ENCODE peak calls at places on chromosomes 2 and 18, in seven cellular contexts. H is ELR; I is mucosa of gallbladder; G is stimulated activated CD8-positive, alpha-beta memory T cell treated with anti-CD3 and anti-CD28 coated beads, Interleukin-15, amount 100 ng/mL, for 24 hours; C is NCI-H1092 treated with DMSO at 0.1 percent for 48 hours; D is HTR-8/SVneo; A is prostate gland. W is an unnamed sample.
A peak's percentile ranks its signal among the peaks of the same experiment; 100 is the strongest.

GRCh38 chr2:88694015-88694414 is 2.5 kb downstream of the RPIA start:
- DNase-seq in H (no peak), I (no peak), G (no peak), C (no peak), D (no peak), A (no peak), W (no peak)

GRCh38 chr2:169038338-169038757 is 7.2 kb upstream of the ABCB11 start:
- DNase-seq in H (peak; percentile 78), I (no peak), G (no peak), C (no peak), D (peak; percentile 35), A (no peak), W (no peak)

GRCh38 chr18:35406666-35407065 is 29.5 kb upstream of the ZNF396 start:
- DNase-seq in H (no peak), I (no peak), G (no peak), C (no peak), D (no peak), A (no peak), W (no peak)

GRCh38 chr2:99572798-99573197 is 83.0 kb upstream of the REV1 start:
- DNase-seq in H (no peak), I (no peak), G (no peak), C (no peak), D (no peak), A (no peak), W (no peak)

GRCh38 chr2:234715671-234716250 is 218.9 kb upstream of the ARL4C start:
- DNase-seq in H (no peak), I (no peak), G (no peak), C (no peak), D (no peak), A (no peak), W (no peak)

GRCh38 chr2:180416553-180417113 is 409.5 kb upstream of the CWC22 start:
- DNase-seq in H (no peak), I (no peak), G (no peak), C (peak; percentile 24), D (no peak), A (no peak), W (no peak)

GRCh38 chr2:26911911-26912861 is 58.3 kb upstream of the MAPRE3 start:
- DNase-seq in H (no peak), I (no peak), G (no peak), C (peak; percentile 74), D (no peak), A (no peak), W (no peak)

GRCh38 chr2:664063-664462 is 13.1 kb downstream of the TMEM18 start:
- DNase-seq in H (no peak), I (no peak), G (no peak), C (no peak), D (no peak), A (no peak), W (no peak)

GRCh38 chr2:81266106-81266505 is 961.6 kb upstream of the LRRTM1 start:
- DNase-seq in H (peak; percentile 47), I (no peak), G (no peak), C (no peak), D (peak; percentile 1), A (no peak), W (peak; percentile 45)

GRCh38 chr2:58727977-58728656 is 487.0 kb upstream of the FANCL start:
- DNase-seq in H (no peak), I (no peak), G (no peak), C (no peak), D (no peak), A (no peak), W (no peak)

GRCh38 chr2:135265960-135266490 is 213.9 kb downstream of the RAB3GAP1 start:
- DNase-seq in H (no peak), I (no peak), G (no peak), C (no peak), D (no peak), A (no peak), W (no peak)

GRCh38 chr2:189143930-189144329 is 35.6 kb downstream of the COL5A2 start:
- DNase-seq in H (peak; percentile 56), I (no peak), G (no peak), C (no peak), D (no peak), A (no peak), W (no peak)

GRCh38 chr2:160221391-160222276 is 21.6 kb upstream of the ITGB6 start:
- DNase-seq in H (peak; percentile 79), I (peak; percentile 85), G (no peak), C (no peak), D (peak; percentile 44), A (peak; percentile 43), W (peak; percentile 48)

GRCh38 chr2:207215300-207215699 is 49.6 kb upstream of the KLF7 start:
- DNase-seq in H (no peak), I (no peak), G (no peak), C (no peak), D (no peak), A (no peak), W (no peak)

GRCh38 chr2:74440005-74440377 is 1.7 kb downstream of the RTKN start:
- DNase-seq in H (peak; percentile 66), I (peak; percentile 45), G (no peak), C (no peak), D (peak; percentile 57), A (no peak), W (no peak)

GRCh38 chr2:203670939-203671338 is 35.5 kb upstream of the CD28 start:
- DNase-seq in H (no peak), I (no peak), G (no peak), C (no peak), D (no peak), A (no peak), W (no peak)

GRCh38 chr2:102442967-102443828 is 20.2 kb downstream of the IL18RAP start:
- DNase-seq in H (peak; percentile 55), I (peak; percentile 41), G (no peak), C (no peak), D (peak; percentile 9), A (peak; percentile 28), W (peak; percentile 41)

GRCh38 chr2:80737047-80737446 is 432.5 kb upstream of the LRRTM1 start:
- DNase-seq in H (no peak), I (no peak), G (no peak), C (no peak), D (no peak), A (no peak), W (no peak)

GRCh38 chr2:69815717-69816116 is 13.7 kb upstream of the GMCL1 start:
- DNase-seq in H (peak; percentile 35), I (no peak), G (no peak), C (no peak), D (no peak), A (no peak), W (no peak)

GRCh38 chr2:45232824-45233223 is 223.6 kb upstream of the SIX2 start:
- DNase-seq in H (peak; percentile 39), I (no peak), G (no peak), C (no peak), D (no peak), A (no peak), W (no peak)

GRCh38 chr2:55530539-55531081 is 11.1 kb downstream of the CFAP36 start:
- DNase-seq in H (no peak), I (no peak), G (no peak), C (no peak), D (no peak), A (no peak), W (no peak)

GRCh38 chr2:19988600-19988999 is 1.3 kb downstream of the WDR35 start:
- DNase-seq in H (peak; percentile 68), I (no peak), G (no peak), C (no peak), D (no peak), A (no peak), W (no peak)

GRCh38 chr2:238963164-238963969 is 115.5 kb downstream of the TWIST2 start:
- DNase-seq in H (no peak), I (peak; percentile 6), G (no peak), C (no peak), D (no peak), A (no peak), W (no peak)

GRCh38 chr18:67183398-67183797 is 333.1 kb downstream of the DSEL start:
- DNase-seq in H (no peak), I (no peak), G (no peak), C (no peak), D (no peak), A (no peak), W (no peak)

GRCh38 chr2:844725-845124 is 105.9 kb upstream of the SNTG2 start:
- DNase-seq in H (no peak), I (no peak), G (no peak), C (no peak), D (no peak), A (no peak), W (no peak)

GRCh38 chr2:64629875-64630274 is 23.8 kb downstream of the SERTAD2 start:
- DNase-seq in H (no peak), I (no peak), G (no peak), C (no peak), D (no peak), A (no peak), W (no peak)

GRCh38 chr2:137525644-137526190 is 438.6 kb upstream of the HNMT start:
- DNase-seq in H (no peak), I (no peak), G (no peak), C (peak; percentile 9), D (no peak), A (no peak), W (no peak)

GRCh38 chr2:178306351-178307073 is 112.2 kb downstream of the OSBPL6 start:
- DNase-seq in H (peak; percentile 54), I (peak; percentile 37), G (no peak), C (peak; percentile 9), D (peak; percentile 6), A (peak; percentile 26), W (peak; percentile 62)

GRCh38 chr2:88859461-88859860 is 168.0 kb downstream of the RPIA start:
- DNase-seq in H (no peak), I (no peak), G (no peak), C (no peak), D (no peak), A (no peak), W (no peak)

GRCh38 chr2:1047485-1047884 is 96.8 kb downstream of the SNTG2 start:
- DNase-seq in H (peak; percentile 56), I (no peak), G (no peak), C (no peak), D (no peak), A (no peak), W (peak; percentile 56)

GRCh38 chr18:31821452-31822171 is 60.9 kb upstream of the SLC25A52 start:
- DNase-seq in H (no peak), I (no peak), G (no peak), C (no peak), D (no peak), A (no peak), W (no peak)

GRCh38 chr2:94873362-94874276 is 2.4 kb downstream of the TEKT4 start:
- DNase-seq in H (no peak), I (no peak), G (no peak), C (no peak), D (no peak), A (no peak), W (no peak)

GRCh38 chr2:219987830-219988229 is 360.4 kb downstream of the SLC4A3 start:
- DNase-seq in H (peak; percentile 95), I (peak; percentile 19), G (no peak), C (no peak), D (peak; percentile 41), A (no peak), W (peak; percentile 46)

GRCh38 chr18:12401881-12402280 is 5.8 kb upstream of the PRELID3A start:
- DNase-seq in H (no peak), I (no peak), G (no peak), C (no peak), D (no peak), A (no peak), W (no peak)

GRCh38 chr2:27884546-27884945 is 5.6 kb downstream of the RBKS start:
- DNase-seq in H (peak; percentile 23), I (no peak), G (no peak), C (no peak), D (no peak), A (no peak), W (no peak)

GRCh38 chr2:98730053-98730850 is 680 bp downstream of the MGAT4A start:
- DNase-seq in H (no peak), I (peak; percentile 49), G (no peak), C (peak; percentile 43), D (no peak), A (peak; percentile 68), W (no peak)

GRCh38 chr2:135825855-135826190 is 11.2 kb downstream of the LCT start:
- DNase-seq in H (no peak), I (no peak), G (no peak), C (no peak), D (no peak), A (no peak), W (no peak)

GRCh38 chr2:238602223-238602945 is 175.7 kb downstream of the ASB1 start:
- DNase-seq in H (no peak), I (no peak), G (no peak), C (no peak), D (no peak), A (peak; percentile 40), W (no peak)

W was measured in ACHN.